ENCODE peak calls at places on chromosomes 16 and 17, in seven cellular contexts. M, N, S, P, V, U and J are unnamed samples.

GRCh38 chr17:61364463-61364846 is 35.2 kb upstream of the TBX2 start:
- DNase-seq in U (no peak), P (no peak), N (no peak), M (no peak), S (no peak), V (no peak), J (no peak)

GRCh38 chr16:87368029-87368765 is 15.4 kb downstream of the FBXO31 start:
- DNase-seq in U (no peak), P (no peak), N (no peak), V (no peak), M (no peak), S (no peak), J (no peak)

GRCh38 chr16:82071421-82071820 is 36.4 kb downstream of the HSD17B2 start:
- DNase-seq in V (no peak), M (no peak), P (no peak), U (no peak), S (no peak), N (no peak), J (no peak)

GRCh38 chr16:526181-527014 is 1.1 kb upstream of the CAPN15 start:
- DNase-seq in M (peak; percentile 80), S (no peak), P (peak; percentile 21), V (no peak), U (no peak), N (peak; percentile 70), J (peak; percentile 57)

GRCh38 chr16:1093284-1094123 is 2.5 kb downstream of the C1QTNF8 start:
- DNase-seq in U (no peak), P (no peak), M (no peak), S (peak; percentile 64), V (no peak), N (peak; percentile 8), J (peak; percentile 21)

GRCh38 chr16:50121721-50122445 is 31.2 kb upstream of the TENT4B start:
- DNase-seq in U (no peak), V (peak; percentile 67), P (peak; percentile 1), S (no peak), N (no peak), M (no peak), J (no peak)

GRCh38 chr17:21358682-21359482 is 17.3 kb upstream of the KCNJ12 start:
- DNase-seq in M (peak; percentile 48), S (peak; percentile 47), P (no peak), V (peak; percentile 45), U (peak; percentile 20), N (peak; percentile 40), J (no peak)

GRCh38 chr17:39605492-39606433 is 2.0 kb downstream of the NEUROD2 start:
- DNase-seq in U (peak; percentile 97), N (no peak), S (no peak), M (no peak), V (no peak), P (no peak), J (peak; percentile 34)

GRCh38 chr16:66477028-66477515 is 50.0 kb downstream of the BEAN1 start:
- DNase-seq in U (no peak), S (no peak), M (no peak), V (no peak), P (no peak), N (no peak), J (no peak)

GRCh38 chr17:76738468-76738850 is 540 bp downstream of the MFSD11 start:
- DNase-seq in P (no peak), N (peak; percentile 32), U (no peak), M (no peak), S (no peak), V (no peak), J (peak; percentile 51)

GRCh38 chr16:168424-168823 is 2.6 kb downstream of the HBM start:
- DNase-seq in M (no peak), N (no peak), S (no peak), U (no peak), V (no peak), P (no peak), J (no peak)

GRCh38 chr16:51276335-51276734 is 125.3 kb upstream of the SALL1 start:
- DNase-seq in S (no peak), M (no peak), U (peak; percentile 28), V (no peak), P (no peak), N (no peak), J (peak; percentile 46)

GRCh38 chr17:47952181-47953021 is 5.3 kb downstream of the PRR15L start:
- DNase-seq in V (no peak), M (peak; percentile 69), N (no peak), U (peak; percentile 47), P (no peak), S (peak; percentile 53), J (no peak)

GRCh38 chr17:7177954-7178477 is 1.2 kb downstream of the ASGR1 start:
- DNase-seq in N (peak; percentile 25), U (peak; percentile 12), V (peak; percentile 28), S (no peak), M (peak; percentile 84), P (no peak), J (peak; percentile 60)

GRCh38 chr16:783404-784161 is 4.6 kb downstream of the RPUSD1 start:
- DNase-seq in M (no peak), U (no peak), N (peak; percentile 26), V (no peak), P (no peak), S (no peak), J (peak; percentile 53)

GRCh38 chr17:47295037-47295873 is 28.5 kb upstream of the EFCAB13 start:
- DNase-seq in S (no peak), M (no peak), N (no peak), U (peak; percentile 34), V (no peak), P (no peak), J (no peak)

GRCh38 chr17:77110006-77110374 is 30.8 kb upstream of the SEC14L1 start:
- DNase-seq in P (no peak), S (no peak), V (no peak), M (no peak), U (no peak), N (peak; percentile 89), J (peak; percentile 46)

GRCh38 chr17:44830359-44831269 is 527 bp upstream of the GJC1 start:
- DNase-seq in P (peak; percentile 38), N (peak; percentile 45), V (no peak), S (no peak), M (peak; percentile 44), U (peak; percentile 59), J (peak; percentile 63)

GRCh38 chr16:1823821-1824220 is 2.8 kb downstream of the HAGH start:
- DNase-seq in S (no peak), U (peak; percentile 60), P (no peak), M (peak; percentile 64), N (peak; percentile 73), V (no peak), J (peak; percentile 77)

GRCh38 chr16:57679016-57679415 is 10.9 kb downstream of the ADGRG3 start:
- DNase-seq in U (no peak), N (no peak), S (no peak), P (no peak), M (no peak), V (no peak), J (no peak)

GRCh38 chr17:7383742-7384488 is 3.0 kb downstream of the TNK1 start:
- DNase-seq in N (peak; percentile 34), P (peak; percentile 76), S (no peak), V (peak; percentile 88), U (no peak), M (peak; percentile 59), J (no peak)

GRCh38 chr16:20971420-20971819 is 70.8 kb downstream of the LYRM1 start:
- DNase-seq in S (no peak), U (no peak), P (no peak), V (no peak), N (no peak), M (no peak), J (no peak)

GRCh38 chr17:81804559-81805399 is 829 bp downstream of the GCGR start:
- DNase-seq in P (no peak), M (no peak), V (no peak), U (no peak), S (no peak), N (no peak), J (no peak)

GRCh38 chr16:27245276-27246231 is 23.0 kb downstream of the NSMCE1 start:
- DNase-seq in N (peak; percentile 89), V (no peak), M (no peak), U (no peak), P (no peak), S (no peak), J (peak; percentile 79)

GRCh38 chr17:8481089-8481488 is 45.4 kb downstream of the NDEL1 start:
- DNase-seq in U (no peak), V (peak; percentile 52), S (no peak), N (no peak), P (no peak), M (no peak), J (no peak)

GRCh38 chr17:1989135-1989534 is 36.0 kb downstream of the RTN4RL1 start:
- DNase-seq in P (no peak), U (no peak), N (peak; percentile 80), S (no peak), M (no peak), V (no peak), J (peak; percentile 89)

GRCh38 chr17:43992641-43993040 is 11.8 kb upstream of the NAGS start:
- DNase-seq in S (no peak), N (no peak), V (no peak), M (no peak), U (no peak), P (no peak), J (no peak)

GRCh38 chr16:7545251-7545650 is 212.6 kb downstream of the RBFOX1 start:
- DNase-seq in U (no peak), N (no peak), V (no peak), S (no peak), M (no peak), P (no peak), J (no peak)

GRCh38 chr17:31115168-31115567 is 20.4 kb downstream of the NF1 start:
- DNase-seq in U (no peak), S (no peak), N (no peak), M (no peak), P (no peak), V (no peak), J (no peak)

GRCh38 chr16:72890587-72890986 is 157.3 kb downstream of the ZFHX3 start:
- DNase-seq in S (no peak), N (no peak), U (no peak), M (no peak), P (no peak), V (no peak), J (no peak)

GRCh38 chr17:45688820-45689219 is 95.3 kb upstream of the CRHR1 start:
- DNase-seq in M (no peak), N (no peak), V (no peak), P (no peak), S (no peak), U (no peak), J (no peak)

GRCh38 chr17:46818319-46818928 is at the start of gene WNT3:
- DNase-seq in P (peak; percentile 60), N (no peak), U (no peak), V (peak; percentile 75), M (no peak), S (no peak), J (no peak)

GRCh38 chr17:2266045-2266864 is 37.3 kb downstream of the SMG6 start:
- DNase-seq in M (no peak), N (no peak), V (peak; percentile 95), S (no peak), P (peak; percentile 91), U (no peak), J (no peak)

GRCh38 chr17:70208825-70209555 is 39.7 kb downstream of the KCNJ2 start:
- DNase-seq in P (no peak), M (peak; percentile 6), V (no peak), S (peak; percentile 3), N (no peak), U (no peak), J (no peak)

GRCh38 chr17:77391668-77392375 is 251.1 kb downstream of the SEC14L1 start:
- DNase-seq in V (no peak), U (peak; percentile 44), M (peak; percentile 81), N (peak; percentile 92), S (no peak), P (no peak), J (peak; percentile 97)

GRCh38 chr17:40290629-40291296 is 3.1 kb downstream of the CDC6 start:
- DNase-seq in M (peak; percentile 86), N (peak; percentile 92), S (peak; percentile 31), U (peak; percentile 97), V (no peak), P (peak; percentile 14), J (peak; percentile 95)